ENCODE peak calls at places on chromosomes 11 and 22, in seven cellular contexts. One of them, this sample, is unnamed. For H3K4me1, the result is how much of the 10 kb centered on the place peaks cover.

GRCh38 chr11:24132471-24132870 is 364.4 kb upstream of the LUZP2 start:
- DNase-seq in ovary: no peak
- DNase-seq in CD4-positive, CD25-positive, alpha-beta regulatory T cell: no peak
- DNase-seq in right atrium auricular region: no peak
- DNase-seq in IMR-90: no peak
- DNase-seq in cardiac muscle cell: no peak
- DNase-seq in GM23338: no peak
- DNase-seq in this sample: no peak

GRCh38 chr11:48099916-48100446 is 116.6 kb upstream of the OR4B1 start:
- DNase-seq in GM23338: no peak
- DNase-seq in right atrium auricular region: no peak
- DNase-seq in IMR-90: no peak
- DNase-seq in CD4-positive, CD25-positive, alpha-beta regulatory T cell: no peak
- DNase-seq in cardiac muscle cell: no peak
- DNase-seq in ovary: no peak
- DNase-seq in this sample: no peak

GRCh38 chr11:114225662-114226061 is 70.5 kb upstream of the NNMT start:
- DNase-seq in CD4-positive, CD25-positive, alpha-beta regulatory T cell: no peak
- DNase-seq in GM23338: no peak
- DNase-seq in right atrium auricular region: no peak
- DNase-seq in cardiac muscle cell: no peak
- DNase-seq in IMR-90: no peak
- DNase-seq in ovary: no peak
- DNase-seq in this sample: no peak

GRCh38 chr11:473415-473814 is 23.3 kb downstream of the PTDSS2 start:
- DNase-seq in GM23338: no peak
- DNase-seq in ovary: no peak
- DNase-seq in cardiac muscle cell: no peak
- DNase-seq in IMR-90: no peak
- DNase-seq in right atrium auricular region: no peak
- DNase-seq in CD4-positive, CD25-positive, alpha-beta regulatory T cell: no peak
- DNase-seq in this sample: no peak

GRCh38 chr22:41713004-41713403 is 13.7 kb downstream of the MEI1 start:
- DNase-seq in GM23338: no peak
- DNase-seq in cardiac muscle cell: no peak
- DNase-seq in IMR-90: no peak
- DNase-seq in ovary: no peak
- DNase-seq in right atrium auricular region: no peak
- DNase-seq in CD4-positive, CD25-positive, alpha-beta regulatory T cell: no peak
- DNase-seq in this sample: no peak

GRCh38 chr11:76270387-76270786 is 64.1 kb upstream of the WNT11 start:
- DNase-seq in IMR-90: no peak
- DNase-seq in cardiac muscle cell: no peak
- DNase-seq in CD4-positive, CD25-positive, alpha-beta regulatory T cell: no peak
- DNase-seq in right atrium auricular region: no peak
- DNase-seq in GM23338: no peak
- DNase-seq in ovary: no peak
- DNase-seq in this sample: peak

GRCh38 chr11:29844701-29845379 is 172.0 kb downstream of the KCNA4 start:
- DNase-seq in CD4-positive, CD25-positive, alpha-beta regulatory T cell: no peak
- DNase-seq in right atrium auricular region: no peak
- DNase-seq in IMR-90: no peak
- DNase-seq in ovary: no peak
- DNase-seq in cardiac muscle cell: peak
- DNase-seq in GM23338: peak
- DNase-seq in this sample: no peak

GRCh38 chr11:35305670-35306382 is 113.5 kb downstream of the SLC1A2 start:
- DNase-seq in right atrium auricular region: no peak
- DNase-seq in GM23338: peak
- DNase-seq in ovary: peak
- DNase-seq in cardiac muscle cell: peak
- DNase-seq in IMR-90: peak
- DNase-seq in CD4-positive, CD25-positive, alpha-beta regulatory T cell: peak
- DNase-seq in this sample: no peak

GRCh38 chr11:86442420-86442819 is 67.7 kb downstream of the CCDC81 start:
- DNase-seq in IMR-90: peak
- DNase-seq in cardiac muscle cell: no peak
- DNase-seq in CD4-positive, CD25-positive, alpha-beta regulatory T cell: no peak
- DNase-seq in right atrium auricular region: no peak
- DNase-seq in GM23338: no peak
- DNase-seq in ovary: no peak
- DNase-seq in this sample: no peak

GRCh38 chr22:33057363-33057995 is 702 bp downstream of the SYN3 start:
- DNase-seq in right atrium auricular region: no peak
- DNase-seq in cardiac muscle cell: no peak
- DNase-seq in ovary: no peak
- DNase-seq in IMR-90: no peak
- DNase-seq in CD4-positive, CD25-positive, alpha-beta regulatory T cell: no peak
- DNase-seq in GM23338: no peak
- DNase-seq in this sample: no peak

GRCh38 chr22:43042101-43042780 is 27.3 kb upstream of the PACSIN2 start:
- DNase-seq in ovary: no peak
- DNase-seq in GM23338: no peak
- DNase-seq in IMR-90: peak
- DNase-seq in right atrium auricular region: no peak
- DNase-seq in CD4-positive, CD25-positive, alpha-beta regulatory T cell: no peak
- DNase-seq in cardiac muscle cell: no peak
- DNase-seq in this sample: no peak

GRCh38 chr11:94376841-94377240 is 24.4 kb downstream of the GPR83 start:
- DNase-seq in right atrium auricular region: no peak
- DNase-seq in ovary: no peak
- DNase-seq in IMR-90: no peak
- DNase-seq in cardiac muscle cell: no peak
- DNase-seq in CD4-positive, CD25-positive, alpha-beta regulatory T cell: no peak
- DNase-seq in GM23338: no peak
- DNase-seq in this sample: no peak

GRCh38 chr11:46381046-46381835 is at the start of gene MDK:
- DNase-seq in ovary: peak
- DNase-seq in right atrium auricular region: no peak
- DNase-seq in GM23338: peak
- DNase-seq in cardiac muscle cell: peak
- DNase-seq in CD4-positive, CD25-positive, alpha-beta regulatory T cell: no peak
- DNase-seq in IMR-90: no peak
- DNase-seq in this sample: peak

GRCh38 chr11:112596324-112596723 is 335.7 kb upstream of the PLET1 start:
- DNase-seq in IMR-90: no peak
- DNase-seq in CD4-positive, CD25-positive, alpha-beta regulatory T cell: no peak
- DNase-seq in right atrium auricular region: no peak
- DNase-seq in cardiac muscle cell: no peak
- DNase-seq in ovary: no peak
- DNase-seq in GM23338: no peak
- DNase-seq in this sample: no peak

GRCh38 chr11:33402066-33402465 is 144.9 kb downstream of the HIPK3 start:
- DNase-seq in right atrium auricular region: no peak
- DNase-seq in IMR-90: no peak
- DNase-seq in ovary: no peak
- DNase-seq in cardiac muscle cell: no peak
- DNase-seq in GM23338: no peak
- DNase-seq in CD4-positive, CD25-positive, alpha-beta regulatory T cell: no peak
- DNase-seq in this sample: no peak

GRCh38 chr11:74050465-74050864 is 41.6 kb upstream of the UCP3 start:
- DNase-seq in IMR-90: peak
- DNase-seq in ovary: no peak
- DNase-seq in GM23338: no peak
- DNase-seq in right atrium auricular region: no peak
- DNase-seq in cardiac muscle cell: no peak
- DNase-seq in CD4-positive, CD25-positive, alpha-beta regulatory T cell: no peak
- DNase-seq in this sample: no peak

GRCh38 chr11:313787-314547 is at the start of gene IFITM1:
- DNase-seq in right atrium auricular region: no peak
- DNase-seq in IMR-90: peak
- DNase-seq in cardiac muscle cell: peak
- DNase-seq in ovary: no peak
- DNase-seq in GM23338: peak
- DNase-seq in CD4-positive, CD25-positive, alpha-beta regulatory T cell: peak
- DNase-seq in this sample: peak

GRCh38 chr11:16902979-16903378 is 111.2 kb downstream of the PLEKHA7 start:
- DNase-seq in GM23338: no peak
- DNase-seq in cardiac muscle cell: no peak
- DNase-seq in IMR-90: no peak
- DNase-seq in CD4-positive, CD25-positive, alpha-beta regulatory T cell: peak
- DNase-seq in ovary: no peak
- DNase-seq in right atrium auricular region: no peak
- DNase-seq in this sample: no peak

GRCh38 chr11:15602042-15602441 is 487.3 kb downstream of the INSC start:
- DNase-seq in GM23338: no peak
- DNase-seq in CD4-positive, CD25-positive, alpha-beta regulatory T cell: no peak
- DNase-seq in cardiac muscle cell: no peak
- DNase-seq in right atrium auricular region: no peak
- DNase-seq in IMR-90: no peak
- DNase-seq in ovary: no peak
- DNase-seq in this sample: no peak

GRCh38 chr22:36506637-36507517 is at the start of gene FOXRED2:
- DNase-seq in GM23338: peak
- DNase-seq in CD4-positive, CD25-positive, alpha-beta regulatory T cell: peak
- DNase-seq in ovary: peak
- DNase-seq in cardiac muscle cell: peak
- DNase-seq in IMR-90: peak
- DNase-seq in right atrium auricular region: peak
- DNase-seq in this sample: peak

GRCh38 chr11:47378011-47378835 is at the start of gene SPI1:
- DNase-seq in right atrium auricular region: peak
- DNase-seq in ovary: no peak
- DNase-seq in GM23338: peak
- DNase-seq in CD4-positive, CD25-positive, alpha-beta regulatory T cell: peak
- DNase-seq in IMR-90: no peak
- DNase-seq in cardiac muscle cell: peak
- DNase-seq in this sample: no peak

GRCh38 chr11:27610287-27610686 is 90.0 kb downstream of the BDNF start:
- DNase-seq in CD4-positive, CD25-positive, alpha-beta regulatory T cell: no peak
- DNase-seq in cardiac muscle cell: no peak
- DNase-seq in GM23338: peak
- DNase-seq in ovary: no peak
- DNase-seq in right atrium auricular region: no peak
- DNase-seq in IMR-90: no peak
- DNase-seq in this sample: no peak

GRCh38 chr11:78683774-78684173 is 109.1 kb upstream of the NARS2 start:
- DNase-seq in IMR-90: no peak
- DNase-seq in cardiac muscle cell: no peak
- DNase-seq in ovary: no peak
- DNase-seq in right atrium auricular region: no peak
- DNase-seq in GM23338: peak
- DNase-seq in CD4-positive, CD25-positive, alpha-beta regulatory T cell: no peak
- DNase-seq in this sample: no peak

GRCh38 chr11:128572965-128573364 is 14.4 kb downstream of the ETS1 start:
- DNase-seq in GM23338: peak
- DNase-seq in CD4-positive, CD25-positive, alpha-beta regulatory T cell: no peak
- DNase-seq in IMR-90: no peak
- DNase-seq in cardiac muscle cell: no peak
- DNase-seq in right atrium auricular region: no peak
- DNase-seq in ovary: no peak
- DNase-seq in this sample: no peak
- H3K4me1 ChIP-seq in GM23338: under half
- H3K4me1 ChIP-seq in CD4-positive, CD25-positive, alpha-beta regulatory T cell: under half
- H3K4me1 ChIP-seq in IMR-90: under half
- H3K4me1 ChIP-seq in cardiac muscle cell: under half
- H3K4me1 ChIP-seq in right atrium auricular region: under half
- H3K4me1 ChIP-seq in ovary: under half
- H3K4me1 ChIP-seq in this sample: under half

GRCh38 chr11:1570001-1570453 is 2.0 kb downstream of the DUSP8 start:
- DNase-seq in right atrium auricular region: no peak
- DNase-seq in GM23338: no peak
- DNase-seq in CD4-positive, CD25-positive, alpha-beta regulatory T cell: no peak
- DNase-seq in ovary: peak
- DNase-seq in cardiac muscle cell: no peak
- DNase-seq in IMR-90: no peak
- DNase-seq in this sample: peak
- H3K4me1 ChIP-seq in right atrium auricular region: under half
- H3K4me1 ChIP-seq in GM23338: under half
- H3K4me1 ChIP-seq in CD4-positive, CD25-positive, alpha-beta regulatory T cell: under half
- H3K4me1 ChIP-seq in ovary: under half
- H3K4me1 ChIP-seq in cardiac muscle cell: under half
- H3K4me1 ChIP-seq in IMR-90: under half
- H3K4me1 ChIP-seq in this sample: under half

GRCh38 chr11:62000539-62001446 is 33.4 kb upstream of the FTH1 start:
- DNase-seq in right atrium auricular region: no peak
- DNase-seq in ovary: no peak
- DNase-seq in CD4-positive, CD25-positive, alpha-beta regulatory T cell: no peak
- DNase-seq in IMR-90: no peak
- DNase-seq in GM23338: no peak
- DNase-seq in cardiac muscle cell: no peak
- DNase-seq in this sample: no peak

GRCh38 chr11:62005231-62005661 is 37.8 kb upstream of the FTH1 start:
- DNase-seq in IMR-90: no peak
- DNase-seq in CD4-positive, CD25-positive, alpha-beta regulatory T cell: no peak
- DNase-seq in right atrium auricular region: no peak
- DNase-seq in ovary: no peak
- DNase-seq in GM23338: no peak
- DNase-seq in cardiac muscle cell: no peak
- DNase-seq in this sample: no peak

GRCh38 chr11:62004473-62004872 is 37.0 kb upstream of the FTH1 start:
- DNase-seq in IMR-90: peak
- DNase-seq in cardiac muscle cell: no peak
- DNase-seq in GM23338: no peak
- DNase-seq in ovary: no peak
- DNase-seq in right atrium auricular region: peak
- DNase-seq in CD4-positive, CD25-positive, alpha-beta regulatory T cell: no peak
- DNase-seq in this sample: no peak

GRCh38 chr11:61999141-61999975 is 31.9 kb upstream of the FTH1 start:
- DNase-seq in IMR-90: no peak
- DNase-seq in GM23338: no peak
- DNase-seq in CD4-positive, CD25-positive, alpha-beta regulatory T cell: peak
- DNase-seq in ovary: no peak
- DNase-seq in right atrium auricular region: no peak
- DNase-seq in cardiac muscle cell: no peak
- DNase-seq in this sample: no peak

DNA sequence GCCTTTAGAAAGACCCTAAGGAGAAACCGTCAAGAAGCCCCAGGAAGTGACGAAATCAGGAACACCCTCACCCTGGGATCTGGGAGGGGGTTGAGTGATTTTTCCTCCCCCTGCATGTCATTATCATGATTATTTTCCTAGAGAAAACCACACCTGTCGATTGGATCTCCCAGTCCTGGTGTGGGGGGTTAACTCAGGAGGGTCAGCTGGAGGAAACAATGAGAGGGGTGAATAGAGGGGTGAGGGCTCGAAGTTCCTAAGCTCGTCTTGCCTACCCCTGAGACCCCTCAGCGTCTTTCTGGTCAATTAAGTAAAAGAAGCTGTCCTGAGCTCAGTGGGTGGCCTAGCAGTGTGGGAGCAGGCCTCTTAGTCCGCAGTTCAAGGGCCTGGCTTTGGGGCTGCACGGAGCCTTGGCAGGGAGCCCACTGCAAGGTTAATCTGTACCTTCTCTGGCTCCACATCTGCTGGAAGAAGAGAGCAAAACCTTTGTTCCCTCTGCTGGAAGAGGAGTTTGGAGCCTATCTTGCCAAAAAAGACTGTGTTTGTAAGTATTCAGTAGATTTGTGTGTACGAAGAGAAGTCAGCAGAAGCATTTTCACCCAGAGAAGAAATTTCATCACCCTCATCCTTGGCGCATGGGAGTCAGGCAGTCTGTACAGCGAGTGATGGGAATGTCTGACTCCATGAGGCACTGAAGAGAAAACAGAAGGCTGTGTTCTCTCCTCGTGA is 34.2 kb upstream of the FTH1 start:
- DNase-seq in CD4-positive, CD25-positive, alpha-beta regulatory T cell: no peak
- DNase-seq in IMR-90: no peak
- DNase-seq in right atrium auricular region: no peak
- DNase-seq in ovary: peak
- DNase-seq in GM23338: no peak
- DNase-seq in cardiac muscle cell: peak
- DNase-seq in this sample: no peak
- H3K4me1 ChIP-seq in CD4-positive, CD25-positive, alpha-beta regulatory T cell: under half
- H3K4me1 ChIP-seq in IMR-90: under half
- H3K4me1 ChIP-seq in right atrium auricular region: under half
- H3K4me1 ChIP-seq in ovary: under half
- H3K4me1 ChIP-seq in GM23338: under half
- H3K4me1 ChIP-seq in cardiac muscle cell: under half
- H3K4me1 ChIP-seq in this sample: under half

GRCh38 chr11:96185220-96185768 is 157.7 kb downstream of the MAML2 start:
- DNase-seq in ovary: no peak
- DNase-seq in GM23338: no peak
- DNase-seq in right atrium auricular region: no peak
- DNase-seq in CD4-positive, CD25-positive, alpha-beta regulatory T cell: no peak
- DNase-seq in IMR-90: no peak
- DNase-seq in cardiac muscle cell: no peak
- DNase-seq in this sample: no peak
- H3K4me1 ChIP-seq in ovary: under half
- H3K4me1 ChIP-seq in GM23338: half or more
- H3K4me1 ChIP-seq in right atrium auricular region: under half
- H3K4me1 ChIP-seq in CD4-positive, CD25-positive, alpha-beta regulatory T cell: under half
- H3K4me1 ChIP-seq in IMR-90: under half
- H3K4me1 ChIP-seq in cardiac muscle cell: under half
- H3K4me1 ChIP-seq in this sample: under half

This sample was measured in suprapubic skin.